ENCODE peak calls at places on chromosomes 1 and 21, in eight cellular contexts. T is DMS79 treated with DMSO at 0.1 percent for 48 hours; X is activated T-cell treated with anti-CD3 and anti-CD28 coated beads for 1 hour; V is right lobe of liver; P is naive thymus-derived CD8-positive, alpha-beta T cell; R is neural progenitor cell; I is AG08396; K is stimulated activated CD4-positive, alpha-beta T cell treated with anti-CD3 and anti-CD28 coated beads, TNF-alpha, amount 100 ng/mL, for 24 hours. H is an unnamed sample.

GRCh38 chr1:83029916-83030315 is 969.0 kb downstream of the TTLL7 start:
- DNase-seq in T (no peak), X (no peak), V (no peak), P (no peak), R (no peak), I (no peak), K (no peak), H (no peak)

GRCh38 chr1:9289724-9290493 is 2.8 kb upstream of the SPSB1 start:
- DNase-seq in T (no peak), X (no peak), V (peak; percentile 73), P (no peak), R (no peak), I (peak; percentile 72), K (no peak), H (peak; percentile 89)

GRCh38 chr1:198556969-198557368 is 16.5 kb upstream of the ATP6V1G3 start:
- DNase-seq in T (no peak), X (peak; percentile 34), V (no peak), P (peak; percentile 51), R (no peak), I (no peak), K (peak; percentile 35), H (no peak)

GRCh38 chr1:94559921-94560320 is 18.4 kb upstream of the F3 start:
- DNase-seq in T (no peak), X (no peak), V (no peak), P (no peak), R (no peak), I (no peak), K (no peak), H (no peak)

GRCh38 chr21:35059742-35060141 is 10.6 kb upstream of the RUNX1 start:
- DNase-seq in T (no peak), X (no peak), V (no peak), P (no peak), R (no peak), I (no peak), K (no peak), H (no peak)

GRCh38 chr1:217052196-217052595 is 329.0 kb upstream of the ESRRG start:
- DNase-seq in T (no peak), X (no peak), V (no peak), P (no peak), R (no peak), I (no peak), K (no peak), H (no peak)

GRCh38 chr1:5718716-5719632 is 273.3 kb downstream of the NPHP4 start:
- DNase-seq in T (no peak), X (no peak), V (peak; percentile 36), P (no peak), R (peak; percentile 67), I (no peak), K (no peak), H (no peak)

GRCh38 chr1:42176902-42177519 is 12.5 kb upstream of the GUCA2A start:
- DNase-seq in T (peak; percentile 62), X (no peak), V (no peak), P (no peak), R (peak; percentile 72), I (peak; percentile 54), K (no peak), H (peak; percentile 57)

GRCh38 chr1:198155253-198155652 is 1.5 kb upstream of the NEK7 start:
- DNase-seq in T (no peak), X (no peak), V (no peak), P (no peak), R (no peak), I (peak; percentile 25), K (no peak), H (peak; percentile 80)

GRCh38 chr1:12031039-12031980 is 12.0 kb downstream of the MIIP start:
- DNase-seq in T (no peak), X (peak; percentile 5), V (no peak), P (no peak), R (peak; percentile 51), I (peak; percentile 70), K (no peak), H (peak; percentile 40)

GRCh38 chr1:37763791-37764741 is 854 bp downstream of the EPHA10 start:
- DNase-seq in T (no peak), X (no peak), V (no peak), P (peak; percentile 10), R (peak; percentile 95), I (peak; percentile 78), K (peak; percentile 37), H (no peak)

GRCh38 chr1:226422478-226422877 is 14.6 kb upstream of the PARP1 start:
- DNase-seq in T (no peak), X (no peak), V (no peak), P (no peak), R (no peak), I (no peak), K (no peak), H (no peak)

GRCh38 chr1:6603851-6604558 is 1.3 kb upstream of the KLHL21 start:
- DNase-seq in T (no peak), X (peak; percentile 19), V (peak; percentile 89), P (no peak), R (peak; percentile 89), I (peak; percentile 80), K (peak; percentile 32), H (no peak)

GRCh38 chr1:42945171-42945570 is 13.5 kb downstream of the SLC2A1 start:
- DNase-seq in T (no peak), X (no peak), V (no peak), P (no peak), R (no peak), I (no peak), K (no peak), H (no peak)

GRCh38 chr1:181789395-181789794 is 272.1 kb downstream of the ZNF648 start:
- DNase-seq in T (no peak), X (no peak), V (no peak), P (no peak), R (no peak), I (no peak), K (no peak), H (peak; percentile 67)